ENCODE peak calls at places on chromosomes 2 and 18, in four cellular contexts. One of them, this sample, is unnamed.

GRCh38 chr2:86584164-86584913 is 21.1 kb upstream of the CHMP3 start:
- DNase-seq in HepG2: no peak
- DNase-seq in H1: no peak
- DNase-seq in K562: peak; percentile 20
- DNase-seq in this sample: no peak

GRCh38 chr2:134367915-134368911 is 114.3 kb downstream of the MGAT5 start:
- DNase-seq in HepG2: peak; percentile 69
- DNase-seq in H1: no peak
- DNase-seq in K562: no peak
- DNase-seq in this sample: no peak

GRCh38 chr2:157486596-157487270 is 42.8 kb upstream of the CYTIP start:
- DNase-seq in HepG2: no peak
- DNase-seq in H1: no peak
- DNase-seq in K562: no peak
- DNase-seq in this sample: no peak

GRCh38 chr2:189698020-189698887 is 23.8 kb downstream of the ANKAR start:
- DNase-seq in HepG2: peak; percentile 67
- DNase-seq in H1: no peak
- DNase-seq in K562: peak; percentile 50
- DNase-seq in this sample: peak; percentile 47

GRCh38 chr2:24241528-24241927 is 66.7 kb downstream of the FAM228A start:
- DNase-seq in HepG2: no peak
- DNase-seq in H1: no peak
- DNase-seq in K562: no peak
- DNase-seq in this sample: no peak

GRCh38 chr18:463442-464310 is 36.8 kb downstream of the COLEC12 start:
- DNase-seq in HepG2: no peak
- DNase-seq in H1: no peak
- DNase-seq in K562: no peak
- DNase-seq in this sample: no peak

GRCh38 chr2:241183221-241183620 is 5.3 kb upstream of the ANO7 start:
- DNase-seq in HepG2: no peak
- DNase-seq in H1: no peak
- DNase-seq in K562: no peak
- DNase-seq in this sample: no peak

GRCh38 chr18:3463052-3463451 is 13.1 kb downstream of the TGIF1 start:
- DNase-seq in HepG2: no peak
- DNase-seq in H1: no peak
- DNase-seq in K562: no peak
- DNase-seq in this sample: no peak

GRCh38 chr18:64037812-64038414 is 68.0 kb downstream of the SERPINB8 start:
- DNase-seq in HepG2: peak; percentile 50
- DNase-seq in H1: no peak
- DNase-seq in K562: peak; percentile 9
- DNase-seq in this sample: peak; percentile 15

GRCh38 chr2:212421571-212422334 is 116.8 kb downstream of the ERBB4 start:
- DNase-seq in HepG2: no peak
- DNase-seq in H1: no peak
- DNase-seq in K562: no peak
- DNase-seq in this sample: no peak

GRCh38 chr2:127104881-127105655 is 1.9 kb downstream of the BIN1 start:
- DNase-seq in HepG2: no peak
- DNase-seq in H1: peak; percentile 47
- DNase-seq in K562: no peak
- DNase-seq in this sample: no peak
- TF ChIP-seq RNF2 in HepG2: no peak
- TF ChIP-seq RNF2 in H1: no peak
- TF ChIP-seq RNF2 in K562: no peak
- TF ChIP-seq RNF2 in this sample: no peak

DNA sequence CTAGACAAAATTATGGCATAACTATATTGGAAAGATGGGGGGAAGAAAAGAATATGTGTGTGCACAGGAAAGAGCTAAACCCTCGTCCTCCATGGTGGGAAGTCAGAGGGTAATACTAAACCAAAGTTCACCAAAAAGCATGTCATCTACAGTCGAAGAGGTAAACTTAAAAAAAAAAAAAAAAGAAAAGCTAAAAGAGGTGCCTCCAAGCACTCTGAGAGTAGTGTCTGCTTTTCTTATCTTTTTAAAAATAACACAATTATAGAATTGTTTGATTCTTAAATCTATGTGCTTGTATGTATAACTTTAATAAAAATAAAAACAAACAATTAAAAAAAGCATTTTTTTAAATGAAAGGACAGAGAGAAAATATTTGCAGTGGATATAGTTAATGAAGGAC is 77.3 kb upstream of the MYCN start:
- DNase-seq in HepG2: no peak
- DNase-seq in H1: no peak
- DNase-seq in K562: no peak
- DNase-seq in this sample: no peak
- TF ChIP-seq PHF8 in HepG2: no peak
- TF ChIP-seq PHF8 in H1: no peak
- TF ChIP-seq PHF8 in K562: no peak
- TF ChIP-seq PHF8 in this sample: no peak

DNA sequence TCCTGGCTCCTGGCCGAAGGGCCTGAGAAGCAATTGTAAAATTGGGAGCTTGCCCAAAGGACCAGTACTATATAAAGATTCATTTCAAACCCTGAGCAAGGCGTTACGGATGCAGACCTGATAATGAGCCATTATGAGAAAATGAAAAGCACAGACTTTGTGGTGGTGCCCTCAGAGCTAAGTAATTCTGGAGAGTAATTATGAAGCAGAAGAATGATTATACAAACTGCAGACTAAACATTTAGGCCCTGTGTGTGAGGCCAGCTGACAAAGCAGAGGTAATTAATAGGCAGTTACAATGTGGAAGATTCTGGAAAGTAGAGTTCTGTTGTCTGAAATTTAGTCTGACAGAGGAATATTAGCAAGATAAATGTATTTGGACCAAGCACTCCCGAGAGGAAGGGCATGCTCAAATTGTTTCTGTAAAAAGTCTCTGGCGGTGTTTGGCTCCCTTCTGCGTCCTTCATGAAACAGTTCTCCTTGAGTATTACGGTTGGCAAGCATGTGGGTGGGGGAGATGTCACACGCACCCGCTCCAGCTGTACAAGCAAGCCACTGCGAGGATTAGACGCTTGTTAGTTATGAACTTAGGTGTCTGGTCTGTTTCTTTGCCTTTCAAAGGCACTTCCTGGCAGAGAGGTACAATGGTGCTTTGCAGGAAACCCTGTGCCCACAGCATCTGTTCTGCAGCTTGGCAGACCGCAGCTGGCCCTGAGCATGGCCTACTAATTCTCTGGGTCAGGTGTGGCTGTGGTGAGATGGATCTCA is 45.5 kb downstream of the CDC42EP3 start:
- DNase-seq in HepG2: no peak
- DNase-seq in H1: no peak
- DNase-seq in K562: no peak
- DNase-seq in this sample: no peak
- TF ChIP-seq RNF2 in HepG2: no peak
- TF ChIP-seq RNF2 in H1: no peak
- TF ChIP-seq RNF2 in K562: no peak
- TF ChIP-seq RNF2 in this sample: no peak

GRCh38 chr2:171566099-171566498 is 43.8 kb downstream of the CYBRD1 start:
- DNase-seq in HepG2: no peak
- DNase-seq in H1: no peak
- DNase-seq in K562: no peak
- DNase-seq in this sample: no peak
- TF ChIP-seq PHF8 in HepG2: no peak
- TF ChIP-seq PHF8 in H1: no peak
- TF ChIP-seq PHF8 in K562: no peak
- TF ChIP-seq PHF8 in this sample: no peak

DNA sequence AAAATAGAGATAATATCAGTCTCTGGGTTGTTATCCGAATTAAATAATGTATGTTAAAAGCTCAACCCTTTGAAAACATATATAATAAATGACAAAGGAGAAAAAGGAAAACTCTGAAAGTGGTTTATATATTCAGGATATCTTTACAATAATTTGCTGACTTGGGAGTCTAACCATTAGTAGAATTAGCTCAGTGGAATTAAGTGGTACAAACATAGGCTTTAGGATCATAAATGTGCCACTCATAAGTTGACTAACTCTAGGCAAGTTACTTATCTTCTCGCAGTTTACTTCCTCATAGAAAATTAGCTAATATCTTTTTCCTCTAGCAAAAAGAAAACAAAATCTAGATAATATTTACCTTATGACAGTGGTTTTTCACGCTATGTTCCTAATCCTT is 44.6 kb downstream of the HEATR5B start:
- DNase-seq in HepG2: no peak
- DNase-seq in H1: no peak
- DNase-seq in K562: no peak
- DNase-seq in this sample: no peak
- TF ChIP-seq RNF2 in HepG2: no peak
- TF ChIP-seq RNF2 in H1: no peak
- TF ChIP-seq RNF2 in K562: no peak
- TF ChIP-seq RNF2 in this sample: no peak

GRCh38 chr18:67525328-67526110 is 9.0 kb upstream of the DSEL start:
- DNase-seq in HepG2: peak; percentile 36
- DNase-seq in H1: no peak
- DNase-seq in K562: no peak
- DNase-seq in this sample: peak; percentile 14
- TF ChIP-seq PHF8 in HepG2: no peak
- TF ChIP-seq PHF8 in H1: no peak
- TF ChIP-seq PHF8 in K562: no peak
- TF ChIP-seq PHF8 in this sample: no peak

GRCh38 chr2:25251032-25251460 is 82.7 kb upstream of the POMC start:
- DNase-seq in HepG2: no peak
- DNase-seq in H1: no peak
- DNase-seq in K562: no peak
- DNase-seq in this sample: no peak

GRCh38 chr2:25253153-25253617 is 84.8 kb upstream of the POMC start:
- DNase-seq in HepG2: no peak
- DNase-seq in H1: no peak
- DNase-seq in K562: no peak
- DNase-seq in this sample: no peak

GRCh38 chr2:25250331-25251031 is 82.1 kb upstream of the POMC start:
- DNase-seq in HepG2: no peak
- DNase-seq in H1: no peak
- DNase-seq in K562: peak; percentile 35
- DNase-seq in this sample: no peak

GRCh38 chr2:25251461-25252273 is 83.3 kb upstream of the POMC start:
- DNase-seq in HepG2: peak; percentile 91
- DNase-seq in H1: peak; percentile 79
- DNase-seq in K562: peak; percentile 65
- DNase-seq in this sample: peak; percentile 67

GRCh38 chr2:25252291-25253152 is 84.1 kb upstream of the POMC start:
- DNase-seq in HepG2: peak; percentile 82
- DNase-seq in H1: peak; percentile 88
- DNase-seq in K562: peak; percentile 77
- DNase-seq in this sample: peak; percentile 55
- TF ChIP-seq RNF2 in HepG2: no peak
- TF ChIP-seq RNF2 in H1: no peak
- TF ChIP-seq RNF2 in K562: no peak
- TF ChIP-seq RNF2 in this sample: no peak